ENCODE peak calls at places on chromosomes 2 and 18, in five cellular contexts. O, Y, B, M and Z are unnamed samples.

GRCh38 chr2:202030676-202031075 is 3.0 kb upstream of the FZD7 start:
- DNase-seq in B (no peak), Y (no peak), M (no peak), O (no peak), Z (no peak)

GRCh38 chr2:66753247-66754019 is 318.5 kb downstream of the MEIS1 start:
- DNase-seq in M (no peak), Y (no peak), B (no peak), O (no peak), Z (no peak)

GRCh38 chr18:471701-472100 is 28.8 kb downstream of the COLEC12 start:
- DNase-seq in B (no peak), O (no peak), M (no peak), Y (no peak), Z (no peak)

GRCh38 chr18:79393626-79394401 is 1.9 kb upstream of the NFATC1 start:
- DNase-seq in Y (peak), M (peak), B (peak), O (peak), Z (peak)

GRCh38 chr2:143071185-143071876 is 57.9 kb upstream of the ARHGAP15 start:
- DNase-seq in M (no peak), Y (no peak), O (no peak), B (no peak), Z (no peak)

GRCh38 chr2:68465081-68465916 is 1.8 kb downstream of the FBXO48 start:
- DNase-seq in O (no peak), M (no peak), B (no peak), Y (no peak), Z (peak)

GRCh38 chr2:200077210-200077650 is 121.8 kb downstream of the MAIP1 start:
- DNase-seq in O (no peak), M (no peak), B (no peak), Y (peak), Z (no peak)

GRCh38 chr2:11822746-11823411 is 76.4 kb downstream of the LPIN1 start:
- DNase-seq in B (no peak), M (peak), Y (no peak), O (no peak), Z (no peak)

GRCh38 chr2:120589782-120590608 is 145.7 kb upstream of the GLI2 start:
- DNase-seq in B (no peak), O (no peak), Y (peak), M (no peak), Z (no peak)

GRCh38 chr2:7031424-7032245 is 114.4 kb downstream of the RNF144A start:
- DNase-seq in O (no peak), B (no peak), Y (peak), M (peak), Z (no peak)

GRCh38 chr2:36556847-36557246 is 41.1 kb downstream of the FEZ2 start:
- DNase-seq in Y (no peak), M (no peak), B (no peak), O (no peak), Z (no peak)

GRCh38 chr2:150609831-150610582 is 122.5 kb upstream of the RND3 start:
- DNase-seq in Y (no peak), M (no peak), B (no peak), O (no peak), Z (no peak)

GRCh38 chr2:200247494-200247893 is 59.0 kb upstream of the SPATS2L start:
- DNase-seq in O (no peak), Y (no peak), B (no peak), M (no peak), Z (no peak)

GRCh38 chr2:47221956-47222355 is 66.8 kb upstream of the STPG4 start:
- DNase-seq in B (no peak), Y (no peak), O (no peak), M (no peak), Z (no peak)

GRCh38 chr2:226683196-226683595 is 116.4 kb downstream of the IRS1 start:
- DNase-seq in B (no peak), Y (no peak), M (no peak), O (no peak), Z (no peak)

GRCh38 chr2:229071292-229071976 is 199.7 kb downstream of the PID1 start:
- DNase-seq in O (no peak), Y (no peak), M (no peak), B (no peak), Z (no peak)

DNA sequence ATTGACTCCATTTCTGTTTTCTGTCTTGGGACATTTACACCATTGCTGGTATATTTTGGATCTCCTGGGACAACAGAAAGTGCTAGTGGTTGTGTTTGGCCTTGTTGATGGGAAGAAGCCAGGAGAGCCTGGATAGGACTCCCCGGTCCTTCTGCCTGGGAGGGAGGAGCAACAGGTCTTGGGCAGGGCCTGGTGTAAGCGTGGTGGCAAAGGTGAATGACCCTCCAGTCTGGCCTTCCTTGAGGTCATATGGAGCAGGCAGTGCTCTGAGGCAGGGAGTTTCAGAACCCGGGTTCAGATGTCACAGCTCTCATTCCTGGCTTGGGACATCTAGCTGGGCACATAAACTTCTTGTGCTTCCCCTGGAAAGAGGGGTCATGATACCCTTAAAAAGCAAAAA is 56.0 kb upstream of the RBM44 start:
- DNase-seq in M (no peak), B (no peak), Y (no peak), O (no peak), Z (no peak)
- TF ChIP-seq POLR2A in M (no peak), B (no peak), Y (no peak), O (no peak), Z (no peak)

DNA sequence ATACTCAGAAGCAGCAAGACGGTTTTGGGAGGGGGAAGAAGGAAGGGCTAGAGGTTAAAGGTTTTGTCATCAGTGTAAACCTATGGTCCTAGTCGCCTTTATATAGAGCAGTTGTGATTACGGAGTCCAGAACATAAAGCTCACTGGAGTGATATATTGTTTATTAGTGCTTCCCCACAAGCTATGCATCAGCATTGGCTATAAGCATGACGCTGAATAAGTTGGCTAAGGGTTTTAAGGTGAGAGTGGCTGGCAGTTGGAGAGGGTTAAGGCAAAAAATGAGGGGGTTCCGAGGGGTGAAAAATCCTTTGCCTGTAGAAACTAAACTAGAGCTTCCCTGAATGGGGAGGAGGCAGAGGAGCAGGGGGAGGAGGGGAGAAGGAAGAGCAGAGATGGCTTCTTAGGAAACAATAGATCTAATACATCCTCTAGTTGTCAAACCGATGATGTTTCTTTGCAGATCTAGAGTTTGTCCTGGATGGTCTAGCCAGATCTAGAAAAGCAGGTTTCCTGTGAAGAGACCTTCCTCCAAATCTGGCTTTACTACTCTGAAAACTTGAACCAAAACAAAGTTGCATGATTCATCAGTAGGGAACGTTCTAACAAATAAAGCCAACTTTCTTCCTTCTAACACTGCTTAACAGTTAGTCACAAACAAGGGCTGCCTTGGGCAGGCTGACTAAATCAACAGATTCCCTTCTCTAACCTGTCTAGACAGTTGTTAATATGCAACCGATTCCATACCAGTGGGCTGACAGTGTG is 2.5 kb downstream of the KLF7 start:
- DNase-seq in Y (peak), O (no peak), M (peak), B (peak), Z (no peak)
- TF ChIP-seq POLR2A in Y (no peak), O (no peak), M (no peak), B (peak), Z (no peak)

DNA sequence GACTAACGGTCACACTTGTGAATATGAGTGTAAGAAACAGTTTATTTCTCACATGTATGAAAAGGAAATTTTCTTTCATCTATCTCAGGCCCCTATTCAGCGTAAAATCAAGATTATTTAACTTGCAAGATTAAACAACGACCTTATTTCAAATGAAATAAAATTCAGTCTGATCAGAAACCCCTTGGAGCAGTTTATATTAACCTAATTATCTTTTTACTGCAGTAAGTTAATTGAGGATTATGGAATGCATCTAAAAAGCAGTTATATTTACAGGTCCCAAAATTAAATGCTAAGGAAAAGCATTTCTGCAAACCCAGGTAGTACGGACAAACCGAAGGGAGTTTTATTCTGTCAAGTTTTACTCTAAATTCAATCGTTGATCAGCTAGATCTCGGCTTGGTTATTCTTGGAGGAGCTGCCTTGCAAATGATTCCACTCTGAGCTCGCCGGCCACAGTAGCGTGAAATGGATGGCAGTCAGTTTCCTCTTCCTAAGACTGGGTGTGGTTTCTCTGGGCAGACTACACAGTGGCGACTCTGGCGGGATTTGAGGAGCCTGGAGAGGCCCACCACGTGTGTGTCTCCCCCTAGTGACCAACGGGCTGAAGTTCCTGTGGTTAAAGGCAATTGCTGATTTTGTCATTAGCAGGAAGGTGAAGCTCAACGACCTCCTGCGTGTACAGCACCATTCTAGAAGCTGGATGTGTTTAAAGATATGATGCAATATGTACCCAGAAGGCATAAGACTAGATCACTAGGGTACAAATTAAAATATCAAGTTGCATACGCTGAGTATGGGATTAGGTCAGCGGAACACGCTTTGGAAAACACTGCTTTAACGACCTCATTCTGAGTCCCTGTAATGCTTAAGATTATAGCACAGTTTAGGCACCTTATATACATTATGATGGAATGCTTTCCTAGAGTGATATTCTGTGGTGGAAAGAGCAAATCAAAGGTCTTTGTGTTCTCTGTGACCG is 36.4 kb downstream of the PRKRA start:
- DNase-seq in M (peak), B (peak), Y (peak), O (peak), Z (peak)
- TF ChIP-seq POLR2A in M (peak), B (peak), Y (peak), O (no peak), Z (no peak)

DNA sequence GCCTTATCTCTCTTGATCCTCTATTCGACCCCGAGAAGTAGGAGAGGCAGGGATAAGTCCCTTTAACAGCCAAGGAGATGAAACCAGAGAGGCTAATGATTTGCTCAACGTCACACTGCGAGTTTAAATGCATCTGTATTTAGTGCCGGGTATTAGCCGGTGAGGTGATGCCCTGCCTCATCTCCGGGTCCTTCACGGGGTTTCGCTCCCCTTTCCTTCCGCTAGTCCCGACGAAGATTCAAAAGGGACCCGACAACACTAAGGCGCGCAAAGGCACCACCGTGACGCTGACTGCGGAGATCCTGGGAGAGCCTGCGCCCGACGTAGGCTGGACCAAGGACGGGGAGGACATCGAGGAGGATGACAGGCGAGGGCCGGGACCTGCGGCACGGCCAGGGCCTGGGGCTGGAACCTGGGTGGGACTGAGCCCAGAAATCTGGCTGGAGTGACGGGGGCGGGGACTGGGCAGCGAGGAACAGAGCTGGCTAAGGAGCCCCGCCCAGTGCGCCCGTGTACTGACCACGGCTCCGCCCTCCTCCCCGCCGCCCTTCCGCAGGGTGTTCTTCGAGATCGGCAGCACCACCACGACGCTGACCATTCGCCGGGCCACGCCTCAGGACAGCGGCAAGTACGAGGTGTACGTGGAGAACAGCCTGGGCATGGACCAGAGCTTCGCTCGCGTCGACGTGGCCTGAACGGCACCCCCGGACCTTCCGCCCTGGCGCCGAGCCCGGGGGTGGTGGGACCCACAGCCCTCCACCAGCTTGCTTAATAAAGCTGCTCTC is 1.0 kb upstream of the GMPPA start:
- DNase-seq in O (peak), B (peak), Y (peak), M (peak), Z (peak)
- TF ChIP-seq POLR2A in O (peak), B (peak), Y (peak), M (peak), Z (no peak)